ENCODE peak calls at places on chromosomes 5 and 9, in seven cellular contexts. X is occipital lobe; D is glomerular endothelial cell; B is ecto neural progenitor cell; M is D341Med; J is stimulated activated CD8-positive, alpha-beta memory T cell treated with anti-CD3 and anti-CD28 coated beads, Interleukin-7, amount 100 ng/mL, for 4 hours; V is activated effector memory CD4-positive, alpha-beta T cell treated with Interleukin-2 at 50 U/mL for 16 hours. O is an unnamed sample.

GRCh38 chr5:93894471-93895354 is 153.3 kb upstream of the POU5F2 start:
- DNase-seq in V (no peak), M (no peak), B (no peak), D (no peak), X (no peak), J (no peak), O (no peak)

GRCh38 chr5:168085321-168086040 is 206.0 kb upstream of the WWC1 start:
- DNase-seq in M (no peak), B (no peak), X (no peak), J (no peak), V (no peak), D (no peak), O (no peak)

GRCh38 chr9:110784309-110784708 is 115.7 kb downstream of the MUSK start:
- DNase-seq in D (no peak), X (no peak), M (no peak), V (no peak), J (no peak), B (no peak), O (no peak)

GRCh38 chr5:17216176-17216973 is 1.1 kb upstream of the BASP1 start:
- DNase-seq in J (no peak), V (no peak), M (peak; percentile 69), D (peak; percentile 77), X (peak; percentile 62), B (peak; percentile 86), O (peak; percentile 82)

GRCh38 chr5:175861337-175862130 is 9.8 kb upstream of the CPLX2 start:
- DNase-seq in J (no peak), X (no peak), B (no peak), D (no peak), M (no peak), V (no peak), O (peak; percentile 80)

GRCh38 chr9:129665814-129666511 is 516 bp downstream of the PRRX2 start:
- DNase-seq in V (no peak), J (no peak), X (no peak), M (peak; percentile 76), B (peak; percentile 66), D (no peak), O (no peak)

GRCh38 chr5:157820593-157821252 is 38.2 kb downstream of the CLINT1 start:
- DNase-seq in V (no peak), J (no peak), X (no peak), M (peak; percentile 17), D (no peak), B (no peak), O (peak; percentile 40)

GRCh38 chr5:1112596-1113331 is 901 bp upstream of the SLC12A7 start:
- DNase-seq in X (no peak), B (no peak), V (no peak), M (no peak), J (no peak), D (no peak), O (no peak)

GRCh38 chr5:31900296-31900865 is 261.4 kb downstream of the PDZD2 start:
- DNase-seq in B (no peak), D (no peak), V (no peak), M (no peak), J (no peak), X (no peak), O (no peak)

GRCh38 chr5:152560508-152561137 is 155.5 kb upstream of the NMUR2 start:
- DNase-seq in D (peak; percentile 5), X (peak; percentile 28), J (no peak), B (peak; percentile 76), V (no peak), M (peak; percentile 61), O (peak; percentile 44)

GRCh38 chr9:113454914-113455761 is 8.4 kb upstream of the RGS3 start:
- DNase-seq in V (no peak), X (no peak), J (no peak), B (no peak), D (peak; percentile 86), M (no peak), O (peak; percentile 48)

GRCh38 chr9:79944991-79945390 is 373.2 kb downstream of the TLE4 start:
- DNase-seq in B (no peak), V (no peak), M (no peak), X (no peak), D (no peak), J (no peak), O (no peak)

GRCh38 chr5:132013711-132014110 is 2.3 kb upstream of the ACSL6 start:
- DNase-seq in V (no peak), J (no peak), M (no peak), X (no peak), B (peak; percentile 21), D (no peak), O (no peak)

GRCh38 chr5:82599030-82599429 is 320.9 kb upstream of the RPS23 start:
- DNase-seq in B (no peak), X (no peak), V (no peak), M (no peak), J (no peak), D (no peak), O (no peak)

GRCh38 chr9:133258061-133259015 is 16.7 kb downstream of the ABO start:
- DNase-seq in J (no peak), V (no peak), X (no peak), B (no peak), D (no peak), M (no peak), O (no peak)

GRCh38 chr5:11946317-11946716 is 42.1 kb upstream of the CTNND2 start:
- DNase-seq in B (no peak), X (no peak), J (no peak), D (no peak), M (no peak), V (no peak), O (no peak)

GRCh38 chr5:125043781-125044391 is 297.4 kb upstream of the ZNF608 start:
- DNase-seq in V (no peak), J (no peak), D (no peak), X (no peak), M (peak; percentile 48), B (no peak), O (peak; percentile 90)

GRCh38 chr5:117380316-117380715 is 805.7 kb upstream of the SEMA6A start:
- DNase-seq in J (no peak), X (no peak), B (no peak), V (no peak), D (no peak), M (no peak), O (no peak)

GRCh38 chr5:138303365-138303764 is 28.2 kb downstream of the CDC25C start:
- DNase-seq in D (no peak), B (no peak), X (no peak), J (no peak), V (no peak), M (no peak), O (no peak)

GRCh38 chr9:995776-996175 is 19.3 kb downstream of the DMRT3 start:
- DNase-seq in X (no peak), D (no peak), B (no peak), J (no peak), V (no peak), M (no peak), O (no peak)

GRCh38 chr9:114138537-114138936 is 16.8 kb upstream of the COL27A1 start:
- DNase-seq in J (no peak), M (no peak), B (no peak), X (no peak), D (no peak), V (no peak), O (no peak)

GRCh38 chr9:91436841-91437240 is 13.2 kb upstream of the NFIL3 start:
- DNase-seq in B (no peak), D (no peak), V (no peak), M (no peak), J (no peak), X (no peak), O (no peak)

GRCh38 chr9:104993291-104993963 is 65.5 kb upstream of the ABCA1 start:
- DNase-seq in D (no peak), M (no peak), X (peak; percentile 11), V (no peak), J (no peak), B (peak; percentile 60), O (no peak)

GRCh38 chr5:65816729-65817128 is 94.7 kb downstream of the NLN start:
- DNase-seq in X (no peak), B (no peak), J (no peak), D (no peak), M (no peak), V (no peak), O (no peak)